ENCODE peak calls at places on chromosomes 4 and X, in nine cellular contexts. W is left colon; M is stimulated activated naive CD4-positive, alpha-beta T cell; Y is uterus; Z is effector memory CD8-positive, alpha-beta T cell; X is NCI-H1417; N is M059J; D is NT2/D1; P is Caki2. K is an unnamed sample.

GRCh38 chrX:91331476-91331875 is 103.2 kb upstream of the PABPC5 start:
- DNase-seq in W (no peak), M (no peak), Y (no peak), Z (no peak), X (no peak), N (no peak), D (no peak), P (peak; percentile 0), K (no peak)

GRCh38 chr4:106395582-106395981 is 27.0 kb upstream of the GIMD1 start:
- DNase-seq in W (no peak), M (no peak), Y (no peak), Z (no peak), X (no peak), N (no peak), D (no peak), P (no peak), K (no peak)

GRCh38 chr4:144820115-144820514 is 174.2 kb downstream of the HHIP start:
- DNase-seq in W (no peak), M (no peak), Y (no peak), Z (no peak), X (no peak), N (peak; percentile 18), D (no peak), P (no peak), K (no peak)

GRCh38 chrX:44770111-44770510 is 73.7 kb upstream of the DUSP21 start:
- DNase-seq in W (no peak), M (no peak), Y (no peak), Z (no peak), X (no peak), N (no peak), D (no peak), P (no peak), K (no peak)

GRCh38 chr4:179586460-179586859 is 2144.2 kb upstream of the AGA start:
- DNase-seq in W (no peak), M (no peak), Y (no peak), Z (no peak), X (no peak), N (peak; percentile 56), D (no peak), P (no peak), K (no peak)

GRCh38 chr4:124953059-124953850 is 240.7 kb upstream of the ANKRD50 start:
- DNase-seq in W (no peak), M (no peak), Y (no peak), Z (no peak), X (no peak), N (peak; percentile 9), D (no peak), P (no peak), K (no peak)

GRCh38 chrX:37314526-37314925 is 34.6 kb upstream of the PRRG1 start:
- DNase-seq in W (no peak), M (no peak), Y (no peak), Z (no peak), X (no peak), N (peak; percentile 65), D (no peak), P (peak; percentile 48), K (no peak)

GRCh38 chr4:14529653-14530052 is 472.6 kb upstream of the CPEB2 start:
- DNase-seq in W (no peak), M (no peak), Y (no peak), Z (no peak), X (peak; percentile 5), N (peak; percentile 49), D (peak; percentile 70), P (no peak), K (no peak)

GRCh38 chrX:72539822-72540221 is 32.8 kb downstream of the HDAC8 start:
- DNase-seq in W (no peak), M (no peak), Y (no peak), Z (no peak), X (no peak), N (no peak), D (no peak), P (no peak), K (no peak)

GRCh38 chrX:132219343-132219768 is at the start of gene RAP2C:
- DNase-seq in W (peak; percentile 74), M (peak; percentile 35), Y (peak; percentile 66), Z (peak; percentile 41), X (peak; percentile 68), N (peak; percentile 81), D (peak; percentile 32), P (peak; percentile 64), K (peak; percentile 25)

GRCh38 chrX:109967151-109967550 is 35.8 kb upstream of the TMEM164 start:
- DNase-seq in W (no peak), M (no peak), Y (no peak), Z (no peak), X (no peak), N (peak; percentile 31), D (no peak), P (no peak), K (no peak)

GRCh38 chr4:113961322-113961698 is 18.1 kb downstream of the ARSJ start:
- DNase-seq in W (no peak), M (no peak), Y (no peak), Z (no peak), X (no peak), N (peak; percentile 71), D (no peak), P (no peak), K (no peak)

GRCh38 chr4:67327245-67327860 is 217.9 kb downstream of the CENPC start:
- DNase-seq in W (no peak), M (peak; percentile 7), Y (peak; percentile 18), Z (peak; percentile 11), X (peak; percentile 59), N (peak; percentile 48), D (peak; percentile 42), P (peak; percentile 27), K (no peak)

GRCh38 chr4:118280501-118281218 is 72.1 kb downstream of the PRSS12 start:
- DNase-seq in W (peak; percentile 50), M (peak; percentile 19), Y (no peak), Z (peak; percentile 21), X (peak; percentile 54), N (peak; percentile 49), D (peak; percentile 40), P (peak; percentile 57), K (peak; percentile 47)

GRCh38 chr4:185712350-185713024 is 99.5 kb downstream of the SORBS2 start:
- DNase-seq in W (no peak), M (no peak), Y (no peak), Z (no peak), X (no peak), N (no peak), D (no peak), P (no peak), K (no peak)

GRCh38 chr4:158630893-158631292 is 40.8 kb downstream of the C4orf46 start:
- DNase-seq in W (no peak), M (no peak), Y (no peak), Z (no peak), X (no peak), N (peak; percentile 81), D (no peak), P (no peak), K (no peak)

GRCh38 chr4:2837904-2838496 is 5.6 kb upstream of the ADD1 start:
- DNase-seq in W (no peak), M (peak; percentile 67), Y (peak; percentile 40), Z (peak; percentile 67), X (no peak), N (no peak), D (no peak), P (no peak), K (peak; percentile 85)

GRCh38 chr4:157075811-157076577 is at the start of gene GLRB:
- DNase-seq in W (no peak), M (no peak), Y (peak; percentile 19), Z (no peak), X (peak; percentile 91), N (peak; percentile 34), D (no peak), P (no peak), K (no peak)

GRCh38 chr4:153713840-153714239 is 29.8 kb downstream of the TLR2 start:
- DNase-seq in W (no peak), M (no peak), Y (no peak), Z (no peak), X (no peak), N (peak; percentile 55), D (no peak), P (no peak), K (no peak)

GRCh38 chr4:59612235-59612634 is 1587.9 kb upstream of the ADGRL3 start:
- DNase-seq in W (no peak), M (no peak), Y (no peak), Z (no peak), X (no peak), N (peak; percentile 2), D (no peak), P (no peak), K (no peak)

GRCh38 chrX:54561622-54562021 is 31.6 kb downstream of the GNL3L start:
- DNase-seq in W (no peak), M (no peak), Y (no peak), Z (no peak), X (no peak), N (no peak), D (no peak), P (no peak), K (no peak)

K was measured in T-helper 1 cell.